ENCODE peak calls at places on chromosomes 1 and 21, in five cellular contexts. P is cardiac muscle cell, V is breast epithelium, N is Panc1, T is A673. L is an unnamed sample.
A peak's percentile ranks its signal among the peaks of the same experiment; 100 is the strongest.

GRCh38 chr1:30638086-30638485 is 85.3 kb downstream of the MATN1 start:
- DNase-seq in P (no peak), V (no peak), N (no peak), T (no peak), L (no peak)

GRCh38 chr21:38956791-38957571 is 151.3 kb downstream of the ETS2 start:
- DNase-seq in P (peak; percentile 86), V (no peak), N (no peak), T (no peak), L (no peak)

GRCh38 chr1:109201123-109201703 is 12.5 kb upstream of the SARS1 start:
- DNase-seq in P (peak; percentile 57), V (no peak), N (no peak), T (peak; percentile 89), L (peak; percentile 90)

GRCh38 chr1:69081671-69082070 is 486.1 kb upstream of the LRRC7 start:
- DNase-seq in P (no peak), V (no peak), N (no peak), T (no peak), L (peak; percentile 18)

GRCh38 chr1:59218521-59219236 is 78.2 kb upstream of the FGGY start:
- DNase-seq in P (no peak), V (no peak), N (no peak), T (no peak), L (no peak)

GRCh38 chr1:6234502-6235295 is 1.1 kb downstream of the ICMT start:
- DNase-seq in P (no peak), V (no peak), N (no peak), T (no peak), L (peak; percentile 5)

GRCh38 chr1:218377143-218377660 is 32.1 kb downstream of the TGFB2 start:
- DNase-seq in P (no peak), V (no peak), N (peak; percentile 91), T (peak; percentile 76), L (no peak)

GRCh38 chr1:51331206-51332100 is 1.1 kb upstream of the TTC39A start:
- DNase-seq in P (peak; percentile 50), V (peak; percentile 65), N (peak; percentile 39), T (peak; percentile 73), L (peak; percentile 60)

GRCh38 chr21:45341261-45341660 is 53.6 kb upstream of the POFUT2 start:
- DNase-seq in P (no peak), V (no peak), N (no peak), T (no peak), L (no peak)

GRCh38 chr1:17290553-17290952 is 17.4 kb upstream of the PADI4 start:
- DNase-seq in P (no peak), V (no peak), N (no peak), T (no peak), L (no peak)

GRCh38 chr1:232598837-232599177 is 31.1 kb downstream of the SIPA1L2 start:
- DNase-seq in P (no peak), V (no peak), N (no peak), T (no peak), L (no peak)

GRCh38 chr1:220084460-220084859 is 5.1 kb downstream of the BPNT1 start:
- DNase-seq in P (no peak), V (no peak), N (no peak), T (no peak), L (no peak)

GRCh38 chr1:109466440-109467300 is at the start of gene SYPL2:
- DNase-seq in P (peak; percentile 85), V (no peak), N (no peak), T (peak; percentile 51), L (peak; percentile 85)

GRCh38 chr1:28392027-28392652 is 22.6 kb downstream of the PHACTR4 start:
- DNase-seq in P (no peak), V (no peak), N (no peak), T (peak; percentile 34), L (no peak)

GRCh38 chr1:226772456-226773139 is 33.5 kb upstream of the ITPKB start:
- DNase-seq in P (no peak), V (no peak), N (no peak), T (no peak), L (no peak)

GRCh38 chr1:158095737-158096335 is 84.9 kb upstream of the CD1D start:
- DNase-seq in P (peak; percentile 35), V (no peak), N (peak; percentile 27), T (peak; percentile 75), L (peak; percentile 85)

GRCh38 chr1:35175067-35176001 is 17.6 kb downstream of the SFPQ start:
- DNase-seq in P (no peak), V (no peak), N (no peak), T (no peak), L (no peak)

GRCh38 chr1:247373721-247374141 is 42.1 kb upstream of the ZNF496 start:
- DNase-seq in P (peak; percentile 50), V (no peak), N (no peak), T (peak; percentile 70), L (peak; percentile 94)

DNA sequence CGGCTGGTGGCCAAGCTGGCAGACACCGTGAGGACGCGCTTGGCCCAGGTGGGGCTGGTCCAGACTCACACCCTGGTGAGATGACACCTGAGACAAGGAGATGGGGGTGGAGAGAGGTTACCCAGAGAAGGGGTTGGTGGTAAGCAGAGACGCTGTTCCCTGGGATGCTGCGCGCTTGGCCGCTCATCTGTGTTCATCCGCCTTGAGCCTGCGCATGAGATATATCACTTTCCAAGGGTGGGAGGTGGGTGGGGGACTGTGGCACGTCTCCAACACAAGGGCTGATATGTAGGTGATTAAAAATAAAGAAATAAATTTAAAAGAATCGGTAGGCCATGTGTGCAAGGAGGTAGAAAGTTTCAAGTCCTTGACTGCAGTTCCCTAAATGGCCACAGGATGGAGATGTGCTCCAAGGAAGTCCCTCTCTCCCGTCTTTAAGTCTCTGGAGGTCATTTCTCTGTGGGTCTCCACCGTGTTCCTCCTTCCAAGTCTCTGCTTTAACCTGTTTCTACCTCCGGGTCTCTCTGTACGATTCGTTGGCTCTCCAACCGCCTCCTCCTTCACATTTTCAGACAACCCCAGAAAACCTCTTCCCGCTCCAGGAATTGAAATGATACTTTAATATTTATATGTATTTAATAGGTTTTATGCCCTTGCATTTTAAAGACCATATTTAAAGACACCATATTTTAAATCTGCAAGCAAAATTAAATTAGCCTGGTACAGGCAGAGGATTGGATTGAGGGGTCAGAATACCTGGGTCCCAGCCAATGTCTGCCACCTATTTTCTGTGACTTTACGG is 4.5 kb downstream of the TTC24 start:
- DNase-seq in P (peak; percentile 82), V (no peak), N (no peak), T (peak; percentile 86), L (peak; percentile 97)
- TF ChIP-seq CTCF in P (peak; percentile 90), V (peak; percentile 92), N (peak; percentile 91), T (peak; percentile 85), L (peak; percentile 83)

DNA sequence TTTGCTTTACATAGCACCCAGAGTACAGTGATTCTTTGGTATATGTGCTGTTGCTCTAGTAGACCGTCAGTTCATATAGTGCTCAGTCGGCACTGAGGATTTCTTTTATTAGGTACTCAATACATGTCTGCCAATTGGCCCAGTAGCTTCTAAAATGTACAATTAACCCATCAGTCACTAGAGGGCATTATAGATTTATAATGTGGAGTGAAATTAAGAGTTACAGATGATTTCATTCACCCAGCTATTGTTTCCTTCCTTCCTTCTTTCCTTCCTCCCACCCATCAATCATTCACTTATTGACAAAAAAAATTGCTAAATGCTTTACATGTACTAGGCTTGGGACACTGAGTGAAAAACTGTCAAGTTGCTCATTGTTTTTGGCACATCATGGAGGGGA is 263.6 kb upstream of the USP24 start:
- DNase-seq in P (peak; percentile 8), V (no peak), N (no peak), T (peak; percentile 50), L (peak; percentile 32)
- TF ChIP-seq CTCF in P (peak; percentile 29), V (no peak), N (peak; percentile 44), T (peak; percentile 59), L (peak; percentile 59)

GRCh38 chr1:46008585-46008984 is 123.8 kb downstream of the PIK3R3 start:
- DNase-seq in P (no peak), V (no peak), N (no peak), T (no peak), L (no peak)
- TF ChIP-seq CTCF in P (no peak), V (no peak), N (no peak), T (no peak), L (no peak)

GRCh38 chr1:18575620-18576019 is 55.0 kb upstream of the PAX7 start:
- DNase-seq in P (peak; percentile 35), V (no peak), N (no peak), T (peak; percentile 79), L (peak; percentile 97)
- TF ChIP-seq CTCF in P (peak; percentile 65), V (peak; percentile 48), N (peak; percentile 75), T (peak; percentile 92), L (peak; percentile 98)

DNA sequence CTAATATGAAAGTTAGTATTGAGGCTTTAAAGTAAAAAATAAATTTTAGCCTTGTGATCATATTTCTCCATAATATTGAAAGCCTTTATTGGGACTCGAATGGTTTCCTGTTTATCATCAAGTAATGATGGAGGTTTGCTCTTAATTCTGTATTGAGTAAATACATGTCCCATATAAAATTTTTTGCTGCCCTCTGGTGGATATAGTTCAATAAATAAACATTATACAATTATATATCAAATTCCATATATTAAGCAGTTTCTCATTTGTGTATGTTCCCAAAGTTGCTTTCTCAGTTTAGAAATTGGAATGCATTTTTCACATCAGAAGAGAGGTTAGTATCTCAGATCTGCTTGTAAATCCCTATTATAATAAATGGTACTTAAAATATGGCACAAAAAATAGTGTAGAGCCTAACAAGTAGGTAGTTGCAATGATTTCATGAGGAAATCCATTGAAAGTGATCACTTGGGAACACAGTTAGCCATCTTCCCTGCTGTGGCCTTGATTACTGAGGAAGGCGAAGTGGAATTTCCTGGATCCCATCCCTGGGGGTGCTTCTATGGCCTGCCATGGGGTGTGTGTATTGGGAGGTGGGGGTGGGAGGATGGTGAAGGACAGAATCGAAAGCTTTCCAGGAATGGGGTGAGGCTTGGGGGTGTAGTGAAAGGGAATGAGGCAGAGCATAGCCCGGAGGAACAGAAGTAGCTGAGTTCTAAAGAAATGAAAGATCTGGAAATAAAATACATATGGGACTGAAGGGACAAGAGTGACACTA is 84.1 kb upstream of the C21orf91 start:
- DNase-seq in P (peak; percentile 17), V (no peak), N (no peak), T (peak; percentile 50), L (peak; percentile 39)
- TF ChIP-seq CTCF in P (no peak), V (peak; percentile 14), N (peak; percentile 3), T (peak; percentile 48), L (peak; percentile 22)

DNA sequence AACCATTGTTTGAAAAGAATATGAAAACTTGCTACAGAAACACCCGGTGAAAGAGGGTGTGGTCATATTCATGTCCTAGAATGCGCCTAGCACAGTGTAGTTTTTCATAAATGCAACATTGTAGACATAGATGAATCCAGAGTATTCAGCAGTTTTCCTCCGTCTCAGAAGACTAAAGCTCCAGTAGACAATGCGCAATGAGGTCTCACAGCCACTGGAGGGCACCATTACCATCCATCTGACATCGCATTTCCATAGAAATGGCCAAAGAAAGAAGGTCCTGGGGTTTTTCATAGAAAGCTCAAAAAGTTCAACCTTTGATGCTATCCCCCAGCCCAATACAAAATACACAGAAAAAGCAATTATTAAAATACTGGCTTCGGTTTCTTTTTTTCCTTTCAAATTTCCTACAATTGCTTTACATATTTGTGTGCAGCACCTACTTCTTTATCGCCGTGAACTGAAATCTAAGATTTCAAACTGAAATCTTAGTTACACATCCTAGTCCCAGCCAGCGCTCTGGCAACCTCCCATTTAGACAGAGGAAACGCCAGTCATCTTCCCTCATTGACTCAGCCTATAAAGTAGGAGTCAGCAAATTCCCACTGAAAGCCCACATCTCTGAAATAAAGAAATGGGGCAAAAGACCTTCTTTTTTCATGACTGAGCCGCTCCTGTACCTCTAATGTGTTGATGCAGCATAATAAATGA is 3.9 kb upstream of the CD58 start:
- DNase-seq in P (peak; percentile 73), V (no peak), N (no peak), T (peak; percentile 79), L (peak; percentile 86)
- TF ChIP-seq CTCF in P (peak; percentile 92), V (peak; percentile 84), N (peak; percentile 81), T (peak; percentile 93), L (peak; percentile 94)